ENCODE peak calls at places on chromosomes 5 and 9, in five cellular contexts. J is stromal cell of bone marrow, P is LoVo, Z is GM20000, I is left cardiac atrium. Y is an unnamed sample.

GRCh38 chr5:134568339-134568700 is 42.9 kb downstream of the JADE2 start:
- DNase-seq in J (no peak), P (no peak), Z (no peak), I (no peak), Y (no peak)

GRCh38 chr9:123678038-123678877 is 251.7 kb downstream of the DENND1A start:
- DNase-seq in J (no peak), P (no peak), Z (no peak), I (no peak), Y (no peak)

GRCh38 chr5:77259479-77259878 is 49.0 kb downstream of the PDE8B start:
- DNase-seq in J (no peak), P (no peak), Z (peak; percentile 31), I (no peak), Y (no peak)

GRCh38 chr9:95729669-95730368 is 145.7 kb upstream of the ERCC6L2 start:
- DNase-seq in J (no peak), P (no peak), Z (no peak), I (no peak), Y (no peak)

GRCh38 chr5:172910828-172911627 is 48.2 kb upstream of the RPL26L1 start:
- DNase-seq in J (peak; percentile 72), P (no peak), Z (peak; percentile 62), I (peak; percentile 87), Y (peak; percentile 6)

GRCh38 chr9:7147136-7148090 is 389.6 kb downstream of the KDM4C start:
- DNase-seq in J (no peak), P (no peak), Z (no peak), I (peak; percentile 69), Y (no peak)

GRCh38 chr9:124752967-124753366 is 18.1 kb downstream of the NR6A1 start:
- DNase-seq in J (no peak), P (no peak), Z (no peak), I (no peak), Y (no peak)

GRCh38 chr5:149632311-149633251 is 51.3 kb downstream of the ARHGEF37 start:
- DNase-seq in J (peak; percentile 50), P (peak; percentile 26), Z (no peak), I (no peak), Y (no peak)

GRCh38 chr9:134182554-134183219 is 18.3 kb upstream of the RNU6ATAC start:
- DNase-seq in J (no peak), P (no peak), Z (no peak), I (no peak), Y (no peak)

GRCh38 chr9:77756449-77756848 is 108.3 kb upstream of the GNA14 start:
- DNase-seq in J (no peak), P (no peak), Z (no peak), I (no peak), Y (no peak)

GRCh38 chr9:1490341-1491115 is 440.4 kb downstream of the DMRT2 start:
- DNase-seq in J (no peak), P (no peak), Z (peak; percentile 17), I (no peak), Y (no peak)

GRCh38 chr9:132078369-132079356 is 1.0 kb downstream of the MED27 start:
- DNase-seq in J (peak; percentile 60), P (no peak), Z (peak; percentile 12), I (peak; percentile 32), Y (no peak)

GRCh38 chr9:35792044-35792813 is 838 bp downstream of the NPR2 start:
- DNase-seq in J (no peak), P (no peak), Z (no peak), I (no peak), Y (no peak)

GRCh38 chr5:147479949-147480348 is 29.9 kb downstream of the DPYSL3 start:
- DNase-seq in J (no peak), P (no peak), Z (no peak), I (no peak), Y (no peak)

GRCh38 chr9:19799784-19800183 is 10.9 kb upstream of the SLC24A2 start:
- DNase-seq in J (no peak), P (no peak), Z (no peak), I (no peak), Y (no peak)

GRCh38 chr9:135898634-135899407 is 8.5 kb downstream of the CAMSAP1 start:
- DNase-seq in J (peak; percentile 41), P (no peak), Z (no peak), I (no peak), Y (peak; percentile 9)

GRCh38 chr9:114321759-114322158 is 1.1 kb upstream of the ORM1 start:
- DNase-seq in J (peak; percentile 39), P (no peak), Z (no peak), I (no peak), Y (no peak)

GRCh38 chr5:149656576-149657182 is 73.4 kb upstream of the PPARGC1B start:
- DNase-seq in J (no peak), P (peak; percentile 63), Z (peak; percentile 52), I (no peak), Y (no peak)